ENCODE peak calls at places on chromosomes 5 and 9, in five cellular contexts. H is astrocyte of the spinal cord, V is bronchial epithelial cell, P is HCT116, N is AG10803. X is an unnamed sample.

GRCh38 chr5:74056789-74057164 is 430.8 kb downstream of the ARHGEF28 start:
- DNase-seq in N (peak; percentile 40), H (peak; percentile 40), P (no peak), V (peak; percentile 68), X (peak; percentile 26)

GRCh38 chr5:112709416-112709815 is 28.3 kb upstream of the APC start:
- DNase-seq in V (no peak), H (no peak), N (peak; percentile 45), P (no peak), X (no peak)

GRCh38 chr5:36724429-36725332 is 118.3 kb downstream of the SLC1A3 start:
- DNase-seq in P (no peak), N (no peak), V (no peak), H (no peak), X (no peak)

GRCh38 chr9:98957826-98958225 is 14.1 kb downstream of the COL15A1 start:
- DNase-seq in H (no peak), N (no peak), P (no peak), V (no peak), X (no peak)

GRCh38 chr5:149317281-149318048 is 27.8 kb upstream of the GRPEL2 start:
- DNase-seq in N (peak; percentile 60), P (peak; percentile 23), V (peak; percentile 40), H (peak; percentile 58), X (peak; percentile 58)

GRCh38 chr5:166834246-166834645 is 1457.2 kb upstream of the WWC1 start:
- DNase-seq in V (no peak), N (no peak), P (no peak), H (no peak), X (peak; percentile 3)

GRCh38 chr5:179417696-179418095 is 72.4 kb upstream of the ADAMTS2 start:
- DNase-seq in V (no peak), N (no peak), H (no peak), P (no peak), X (no peak)

GRCh38 chr9:87516931-87517300 is 19.2 kb downstream of the DAPK1 start:
- DNase-seq in H (no peak), V (no peak), N (no peak), P (no peak), X (no peak)

GRCh38 chr5:54063817-54064216 is 246.6 kb downstream of the ARL15 start:
- DNase-seq in P (no peak), N (peak; percentile 96), H (peak; percentile 85), V (no peak), X (peak; percentile 58)

GRCh38 chr9:74985041-74985440 is 32.3 kb upstream of the C9orf40 start:
- DNase-seq in N (no peak), H (no peak), P (no peak), V (peak; percentile 59), X (no peak)

GRCh38 chr5:59999056-59999455 is 105.5 kb upstream of the PDE4D start:
- DNase-seq in N (peak; percentile 4), P (no peak), H (peak; percentile 78), V (no peak), X (peak; percentile 6)

GRCh38 chr9:125904155-125904841 is 157.1 kb downstream of the PBX3 start:
- DNase-seq in H (no peak), P (no peak), V (no peak), N (no peak), X (peak; percentile 25)

GRCh38 chr5:154367101-154367500 is 78.7 kb upstream of the SAP30L start:
- DNase-seq in P (no peak), N (peak; percentile 39), V (peak; percentile 87), H (peak; percentile 69), X (no peak)

GRCh38 chr9:27162045-27162444 is 53.0 kb downstream of the TEK start:
- DNase-seq in V (no peak), P (no peak), N (peak; percentile 73), H (peak; percentile 78), X (peak; percentile 34)

GRCh38 chr5:153752890-153753289 is 262.4 kb downstream of the GRIA1 start:
- DNase-seq in V (no peak), P (no peak), N (peak; percentile 59), H (no peak), X (no peak)

GRCh38 chr9:130531670-130532069 is 47.7 kb upstream of the FUBP3 start:
- DNase-seq in N (no peak), P (no peak), V (no peak), H (no peak), X (no peak)

GRCh38 chr9:38106488-38106887 is 37.5 kb upstream of the SHB start:
- DNase-seq in P (no peak), H (no peak), V (peak; percentile 57), N (no peak), X (no peak)

GRCh38 chr5:54838843-54839242 is 146.6 kb downstream of the ESM1 start:
- DNase-seq in N (no peak), V (no peak), P (no peak), H (no peak), X (no peak)

GRCh38 chr9:16735000-16735399 is 135.5 kb downstream of the BNC2 start:
- DNase-seq in H (no peak), P (no peak), N (no peak), V (no peak), X (no peak)

DNA sequence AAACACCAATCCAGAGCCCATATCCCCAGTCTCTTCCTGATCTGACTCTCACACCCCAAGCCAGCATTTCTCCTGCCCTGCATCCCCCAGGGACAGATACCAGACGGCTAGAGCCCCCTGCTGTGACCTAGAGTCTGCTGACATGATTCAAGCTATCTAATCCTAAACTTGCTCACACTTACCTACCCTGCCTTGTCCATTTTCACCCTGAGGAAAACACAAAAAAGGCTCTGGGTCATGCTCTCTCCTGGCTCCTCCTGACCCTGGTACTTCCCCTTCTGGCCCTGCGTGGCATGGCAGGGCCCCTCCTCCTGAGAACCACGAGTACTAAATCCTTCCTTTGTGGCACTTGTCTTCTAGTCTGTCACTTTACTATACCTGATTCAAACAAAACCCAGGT is 2.8 kb upstream of the ARRDC1 start:
- DNase-seq in H (no peak), P (no peak), V (no peak), N (no peak), X (no peak)
- TF ChIP-seq CTCF in H (no peak), P (peak; percentile 13), V (no peak), N (no peak), X (no peak)

GRCh38 chr5:88396635-88397285 is 128.1 kb upstream of the TMEM161B start:
- DNase-seq in P (no peak), H (peak; percentile 17), N (no peak), V (no peak), X (no peak)
- H3K4me3 ChIP-seq in P (no peak overlapping the region), H (no peak overlapping the region), N (no peak overlapping the region), V (no peak overlapping the region), X (no peak overlapping the region)

GRCh38 chr5:71752441-71753190 is 33.5 kb downstream of the CARTPT start:
- DNase-seq in P (no peak), H (no peak), N (no peak), V (no peak), X (no peak)
- TF ChIP-seq CTCF in P (no peak), H (no peak), N (no peak), V (no peak), X (no peak)

GRCh38 chr5:69334793-69335268 is 2.2 kb upstream of the CCDC125 start:
- DNase-seq in N (peak; percentile 80), H (peak; percentile 81), V (peak; percentile 57), P (peak; percentile 57), X (peak; percentile 80)
- H3K4me3 ChIP-seq in N (no peak overlapping the region), H (no peak overlapping the region), V (no peak overlapping the region), P (no peak overlapping the region), X (no peak overlapping the region)

DNA sequence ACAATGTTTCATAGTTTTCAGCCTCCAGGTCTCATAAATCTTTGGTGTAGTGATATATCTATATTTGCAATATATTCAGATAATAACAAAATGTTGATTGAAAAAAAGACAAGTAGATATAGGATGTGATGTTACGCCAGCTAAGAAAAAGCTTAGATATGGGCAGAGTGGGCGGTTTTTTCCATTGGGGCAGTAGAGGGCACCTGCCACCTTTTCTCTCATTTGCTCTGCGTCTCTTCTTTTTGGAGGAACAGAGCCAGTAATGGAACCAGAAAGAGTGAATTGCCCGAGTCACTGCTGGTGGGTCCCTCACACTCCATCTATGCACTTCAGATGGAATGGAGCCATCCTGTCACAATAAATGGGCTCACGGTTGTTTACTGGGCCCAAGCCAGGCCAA is 62.1 kb upstream of the FANCC start:
- DNase-seq in H (no peak), P (no peak), N (no peak), V (no peak), X (no peak)
- TF ChIP-seq CTCF in H (no peak), P (peak; percentile 18), N (no peak), V (peak; percentile 16), X (no peak)

GRCh38 chr5:134223406-134224251 is 2.2 kb downstream of the PPP2CA start:
- DNase-seq in P (no peak), H (no peak), N (no peak), V (peak; percentile 37), X (peak; percentile 59)
- H3K4me3 ChIP-seq in P (peak overlapping the region; percentile 95), H (peak overlapping the region; percentile 68), N (peak overlapping the region; percentile 95), V (peak overlapping the region; percentile 98), X (peak overlapping the region; percentile 97)

GRCh38 chr5:100697970-100698369 is 162.8 kb downstream of the FAM174A start:
- DNase-seq in H (no peak), P (no peak), N (no peak), V (no peak), X (no peak)
- TF ChIP-seq CTCF in H (peak; percentile 16), P (peak; percentile 57), N (peak; percentile 8), V (no peak), X (peak; percentile 32)

DNA sequence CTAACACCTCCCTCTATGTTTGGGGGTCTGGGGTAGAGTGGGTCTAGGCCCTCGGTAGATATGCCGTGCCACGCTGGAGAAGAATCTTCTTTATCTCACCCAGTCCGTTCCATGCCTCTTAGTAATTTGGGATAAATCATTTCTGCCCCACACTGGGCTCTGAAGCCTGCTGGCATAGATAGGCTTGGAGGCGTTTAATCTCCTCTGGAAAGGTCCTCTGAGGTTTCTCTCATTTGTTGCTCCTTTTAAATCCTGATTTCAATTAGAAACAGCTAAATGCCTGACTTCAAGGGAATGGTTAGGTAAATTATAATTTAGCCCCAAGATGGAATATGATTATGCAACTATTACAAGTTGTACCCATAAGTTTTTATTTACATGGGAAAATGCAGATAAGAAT is 57.8 kb upstream of the AKNA start:
- DNase-seq in V (no peak), H (no peak), N (no peak), P (no peak), X (no peak)
- H3K4me3 ChIP-seq in V (no peak overlapping the region), H (no peak overlapping the region), N (no peak overlapping the region), P (no peak overlapping the region), X (no peak overlapping the region)

DNA sequence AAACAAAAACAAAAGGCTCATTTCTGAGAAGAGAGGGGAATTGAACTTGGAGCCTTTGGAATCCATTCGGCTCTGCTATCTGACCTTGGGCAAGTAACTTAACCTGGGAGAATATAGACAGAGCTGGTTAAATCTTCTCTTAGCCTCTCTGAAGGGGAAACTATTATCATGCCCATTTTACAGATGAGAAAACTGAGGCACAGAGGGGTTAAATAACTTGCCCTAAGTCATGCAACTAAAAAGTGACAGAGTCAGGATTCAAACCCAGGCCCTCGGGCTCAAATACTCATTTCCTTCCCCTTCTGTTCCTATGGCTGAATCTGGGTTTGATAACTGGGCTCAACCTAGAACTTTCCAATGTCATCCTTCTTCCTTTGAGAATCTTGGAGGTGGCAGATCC is 291.3 kb upstream of the MSX2 start:
- DNase-seq in V (no peak), P (no peak), H (no peak), N (no peak), X (no peak)
- TF ChIP-seq CTCF in V (no peak), P (no peak), H (no peak), N (no peak), X (no peak)